ENCODE peak calls at places on chromosomes 5 and 9, in four cellular contexts. B is naive thymus-derived CD4-positive, alpha-beta T cell; V is ascending aorta; T is brain microvascular endothelial cell. O is an unnamed sample.

GRCh38 chr5:98679963-98680362 is 93.5 kb upstream of the RGMB start:
- DNase-seq in B (no peak), V (no peak), T (peak; percentile 15), O (peak; percentile 37)

GRCh38 chr9:78940121-78940855 is 631.5 kb upstream of the TLE4 start:
- DNase-seq in B (no peak), V (no peak), T (no peak), O (no peak)

GRCh38 chr5:53479656-53480473 is 564 bp upstream of the FST start:
- DNase-seq in B (no peak), V (peak; percentile 66), T (peak; percentile 28), O (no peak)

GRCh38 chr5:33229216-33229615 is 211.5 kb upstream of the TARS1 start:
- DNase-seq in B (no peak), V (no peak), T (no peak), O (no peak)

GRCh38 chr9:98504883-98505282 is 203.9 kb downstream of the GABBR2 start:
- DNase-seq in B (no peak), V (no peak), T (no peak), O (no peak)

GRCh38 chr9:104386425-104387069 is 117.5 kb upstream of the OR13F1 start:
- DNase-seq in B (no peak), V (no peak), T (peak; percentile 17), O (peak; percentile 20)

GRCh38 chr5:73519531-73520283 is 21.5 kb downstream of the BTF3 start:
- DNase-seq in B (peak; percentile 80), V (peak; percentile 85), T (peak; percentile 80), O (peak; percentile 89)

GRCh38 chr9:37097294-37097693 is 23.1 kb upstream of the ZCCHC7 start:
- DNase-seq in B (no peak), V (no peak), T (no peak), O (no peak)

GRCh38 chr5:168951341-168951740 is 349.6 kb downstream of the SLIT3 start:
- DNase-seq in B (no peak), V (no peak), T (no peak), O (no peak)

GRCh38 chr5:111463304-111463703 is 49.0 kb downstream of the STARD4 start:
- DNase-seq in B (no peak), V (no peak), T (no peak), O (peak; percentile 12)

GRCh38 chr5:144352318-144352717 is 181.6 kb downstream of the KCTD16 start:
- DNase-seq in B (no peak), V (no peak), T (no peak), O (no peak)

GRCh38 chr9:4750021-4750673 is 9.1 kb upstream of the AK3 start:
- DNase-seq in B (peak; percentile 33), V (no peak), T (peak; percentile 86), O (no peak)

GRCh38 chr9:116061546-116062205 is 91.9 kb upstream of the PAPPA start:
- DNase-seq in B (no peak), V (no peak), T (no peak), O (no peak)

GRCh38 chr5:73263001-73263710 is 90.2 kb downstream of the TMEM174 start:
- DNase-seq in B (no peak), V (no peak), T (no peak), O (no peak)

GRCh38 chr5:78706825-78707224 is 58.3 kb upstream of the LHFPL2 start:
- DNase-seq in B (no peak), V (no peak), T (no peak), O (no peak)

GRCh38 chr5:167361841-167362240 is 929.6 kb upstream of the WWC1 start:
- DNase-seq in B (no peak), V (no peak), T (no peak), O (no peak)

GRCh38 chr5:152674403-152674802 is 269.3 kb upstream of the NMUR2 start:
- DNase-seq in B (no peak), V (no peak), T (no peak), O (no peak)

GRCh38 chr5:55232985-55233928 is at the start of gene CCNO:
- DNase-seq in B (peak; percentile 42), V (peak; percentile 85), T (peak; percentile 44), O (peak; percentile 64)

GRCh38 chr5:179152144-179152895 is 92.1 kb downstream of the ZNF354C start:
- DNase-seq in B (no peak), V (no peak), T (no peak), O (no peak)

GRCh38 chr9:104313396-104314110 is 190.5 kb upstream of the OR13F1 start:
- DNase-seq in B (no peak), V (no peak), T (no peak), O (no peak)

GRCh38 chr5:67792891-67793290 is 422.7 kb upstream of the PIK3R1 start:
- DNase-seq in B (no peak), V (no peak), T (no peak), O (no peak)

GRCh38 chr5:92652735-92653134 is 928.3 kb downstream of the NR2F1-AS1 start:
- DNase-seq in B (no peak), V (no peak), T (no peak), O (no peak)

GRCh38 chr5:170467000-170467707 is 36.7 kb upstream of the KCNIP1 start:
- DNase-seq in B (no peak), V (no peak), T (peak; percentile 91), O (no peak)

GRCh38 chr9:135119496-135120064 is 32.1 kb downstream of the OLFM1 start:
- DNase-seq in B (no peak), V (no peak), T (no peak), O (no peak)

GRCh38 chr9:133707065-133707760 is 30.9 kb downstream of the SARDH start:
- DNase-seq in B (no peak), V (no peak), T (peak; percentile 81), O (no peak)

GRCh38 chr9:68778635-68779034 is 73.6 kb downstream of the PIP5K1B start:
- DNase-seq in B (no peak), V (no peak), T (no peak), O (no peak)

GRCh38 chr5:18010053-18010452 is 375.8 kb downstream of the TAF11L14 start:
- DNase-seq in B (no peak), V (no peak), T (no peak), O (no peak)

GRCh38 chr5:18003312-18003711 is 369.1 kb downstream of the TAF11L14 start:
- DNase-seq in B (no peak), V (no peak), T (no peak), O (no peak)

GRCh38 chr5:18003784-18004183 is 369.5 kb downstream of the TAF11L14 start:
- DNase-seq in B (no peak), V (no peak), T (no peak), O (no peak)

DNA sequence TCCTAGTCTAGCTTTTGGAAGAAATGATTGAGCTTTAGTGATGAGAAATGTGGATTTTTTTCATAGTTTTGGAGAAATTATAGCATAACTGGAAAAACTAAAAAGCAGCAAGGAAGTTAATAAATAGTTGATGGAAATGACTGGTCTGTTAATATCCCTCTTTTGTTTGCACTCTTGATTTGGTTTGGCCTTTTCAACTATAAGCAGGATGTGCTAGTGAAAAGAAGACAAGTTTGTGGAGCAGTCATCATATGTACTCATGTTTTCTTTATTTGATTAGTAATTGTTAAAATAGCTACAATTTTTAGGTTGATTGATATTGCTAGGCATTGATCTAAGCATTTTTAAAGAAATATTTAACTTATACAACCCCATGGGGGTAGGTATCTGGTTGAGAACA is 374.7 kb downstream of the TAF11L14 start:
- DNase-seq in B (no peak), V (no peak), T (no peak), O (no peak)
- H3K4me3 ChIP-seq in B (no peak overlapping the region), V (no peak overlapping the region), T (no peak overlapping the region), O (no peak overlapping the region)

GRCh38 chr5:177372910-177373309 is 11.3 kb upstream of the SLC34A1 start:
- DNase-seq in B (no peak), V (no peak), T (no peak), O (no peak)

GRCh38 chr5:177370488-177371119 is 12.9 kb downstream of the RGS14 start:
- DNase-seq in B (peak; percentile 58), V (peak; percentile 80), T (peak; percentile 87), O (no peak)

GRCh38 chr5:177371120-177371537 is 13.1 kb upstream of the SLC34A1 start:
- DNase-seq in B (no peak), V (no peak), T (no peak), O (no peak)

GRCh38 chr5:177372534-177372896 is 11.7 kb upstream of the SLC34A1 start:
- DNase-seq in B (no peak), V (no peak), T (no peak), O (no peak)

GRCh38 chr5:177371705-177372533 is 12.3 kb upstream of the SLC34A1 start:
- DNase-seq in B (no peak), V (no peak), T (no peak), O (no peak)
- H3K4me3 ChIP-seq in B (peak overlapping the region; percentile 43), V (no peak overlapping the region), T (no peak overlapping the region), O (no peak overlapping the region)

DNA sequence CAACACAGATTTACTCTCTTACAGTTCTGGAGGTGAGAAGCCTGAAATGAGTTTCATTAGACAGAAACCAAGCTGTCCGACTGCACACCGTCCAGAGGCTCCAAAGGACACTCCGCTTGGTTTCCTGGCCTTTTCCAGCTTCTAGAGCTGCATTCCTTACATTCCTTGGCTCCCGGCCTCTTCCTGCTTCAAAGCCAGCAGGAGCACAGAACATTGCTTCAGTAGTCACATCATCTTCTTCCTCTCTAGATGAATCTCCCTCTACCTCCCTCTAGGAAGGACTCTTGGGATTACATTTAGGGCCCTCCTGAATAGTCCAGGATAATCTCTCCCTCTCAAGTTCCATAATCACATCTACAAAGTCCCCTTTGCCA is 213.3 kb downstream of the CDK5RAP2 start:
- DNase-seq in B (no peak), V (no peak), T (peak; percentile 82), O (no peak)
- H3K4me3 ChIP-seq in B (no peak overlapping the region), V (no peak overlapping the region), T (no peak overlapping the region), O (no peak overlapping the region)

GRCh38 chr5:3993856-3994473 is 398.3 kb downstream of the IRX1 start:
- DNase-seq in B (no peak), V (no peak), T (no peak), O (no peak)
- H3K4me3 ChIP-seq in B (no peak overlapping the region), V (no peak overlapping the region), T (no peak overlapping the region), O (no peak overlapping the region)

DNA sequence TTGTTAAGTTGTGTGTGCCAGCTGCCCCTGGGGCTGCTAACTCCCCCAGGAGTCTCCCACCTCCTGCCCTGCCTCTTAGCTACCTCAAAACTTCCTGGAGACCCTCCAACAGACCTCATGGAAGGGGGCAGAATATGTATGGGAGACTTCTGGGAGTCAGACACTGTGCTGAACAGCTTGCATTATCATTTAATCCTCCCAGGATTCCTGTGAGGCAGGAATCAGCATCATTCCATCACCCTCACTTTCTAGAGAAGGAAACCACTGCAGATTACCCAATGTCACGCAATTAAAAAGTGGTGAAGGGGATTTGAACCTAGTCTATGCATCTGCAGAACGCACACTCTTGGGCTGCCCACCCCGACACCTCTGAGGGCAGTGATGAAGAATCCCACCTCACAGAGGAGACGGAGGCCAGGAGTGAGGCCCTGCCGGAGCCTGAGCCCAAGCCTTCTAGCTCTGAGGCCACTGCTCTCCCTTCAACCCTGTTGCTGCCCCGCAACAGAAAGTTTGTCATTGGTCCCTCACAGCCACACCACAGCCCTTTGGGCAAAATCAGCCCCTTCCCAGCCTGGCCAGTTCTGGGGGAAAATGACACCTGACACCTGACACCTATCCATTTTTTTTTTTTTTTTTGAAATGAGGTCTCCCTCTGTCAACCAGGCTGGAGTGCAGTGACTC is 30.3 kb upstream of the IL17B start:
- DNase-seq in B (no peak), V (no peak), T (no peak), O (no peak)
- H3K4me3 ChIP-seq in B (no peak overlapping the region), V (peak overlapping the region; percentile 64), T (peak overlapping the region; percentile 76), O (no peak overlapping the region)

O was measured in Jurkat, Clone E6-1.